ENCODE peak calls at places on chromosomes 11 and 22, in ten cellular contexts. A is pancreas, O is AG04449, L is esophagus squamous epithelium, C is MCF 10A, B is H1, S is GM23338, J is AG09319, X is left ventricle myocardium inferior, F is neural progenitor cell. P is an unnamed sample.

GRCh38 chr11:113398669-113399430 is 11.3 kb downstream of the ANKK1 start:
- DNase-seq in A (no peak), O (no peak), L (no peak), C (no peak), B (no peak), S (no peak), J (no peak), X (no peak), F (no peak), P (no peak)

GRCh38 chr22:18983120-18983651 is 47.1 kb upstream of the PRODH start:
- DNase-seq in A (no peak), O (no peak), L (no peak), C (no peak), B (no peak), S (no peak), J (no peak), X (no peak), F (no peak), P (no peak)

GRCh38 chr11:74288161-74288560 is 23.3 kb downstream of the P4HA3 start:
- DNase-seq in A (no peak), O (peak), L (no peak), C (peak), B (no peak), S (no peak), J (peak), X (no peak), F (no peak), P (no peak)

GRCh38 chr11:14518820-14519219 is 1.4 kb downstream of the PSMA1 start:
- DNase-seq in A (no peak), O (no peak), L (no peak), C (no peak), B (no peak), S (no peak), J (no peak), X (no peak), F (no peak), P (no peak)

GRCh38 chr11:8265681-8266241 is 2.1 kb upstream of the LMO1 start:
- DNase-seq in A (no peak), O (no peak), L (no peak), C (no peak), B (no peak), S (peak), J (no peak), X (no peak), F (peak), P (no peak)

GRCh38 chr11:103396237-103396636 is 287.0 kb downstream of the DYNC2H1 start:
- DNase-seq in A (no peak), O (no peak), L (no peak), C (no peak), B (no peak), S (no peak), J (no peak), X (no peak), F (no peak), P (no peak)

GRCh38 chr22:37026325-37026724 is 6.8 kb downstream of the MPST start:
- DNase-seq in A (no peak), O (no peak), L (no peak), C (no peak), B (no peak), S (no peak), J (no peak), X (peak), F (no peak), P (no peak)

GRCh38 chr22:19473578-19473977 is 5.4 kb downstream of the UFD1 start:
- DNase-seq in A (no peak), O (no peak), L (no peak), C (peak), B (no peak), S (no peak), J (no peak), X (no peak), F (no peak), P (no peak)

GRCh38 chr22:45977551-45978274 is 751 bp upstream of the WNT7B start:
- DNase-seq in A (no peak), O (no peak), L (no peak), C (peak), B (no peak), S (peak), J (no peak), X (no peak), F (peak), P (no peak)

GRCh38 chr22:48488611-48489456 is 1338.8 kb downstream of the BRD1 start:
- DNase-seq in A (no peak), O (no peak), L (no peak), C (no peak), B (no peak), S (peak), J (no peak), X (no peak), F (peak), P (no peak)

GRCh38 chr22:35318346-35319215 is 18.9 kb downstream of the TOM1 start:
- DNase-seq in A (no peak), O (no peak), L (no peak), C (no peak), B (no peak), S (no peak), J (no peak), X (no peak), F (no peak), P (no peak)

GRCh38 chr22:39283312-39284141 is 35.9 kb downstream of the RPL3 start:
- DNase-seq in A (no peak), O (no peak), L (no peak), C (no peak), B (no peak), S (no peak), J (no peak), X (peak), F (no peak), P (no peak)

GRCh38 chr11:101848262-101848661 is 66.5 kb upstream of the CEP126 start:
- DNase-seq in A (no peak), O (no peak), L (no peak), C (peak), B (no peak), S (peak), J (no peak), X (no peak), F (peak), P (no peak)

GRCh38 chr11:63705526-63705925 is 24.2 kb downstream of the RTN3 start:
- DNase-seq in A (no peak), O (no peak), L (no peak), C (no peak), B (no peak), S (no peak), J (no peak), X (no peak), F (no peak), P (no peak)

GRCh38 chr11:87462171-87462570 is 424.4 kb downstream of the TMEM135 start:
- DNase-seq in A (no peak), O (no peak), L (no peak), C (no peak), B (no peak), S (no peak), J (no peak), X (no peak), F (no peak), P (no peak)

GRCh38 chr11:133078012-133078411 is 454.3 kb downstream of the OPCML start:
- DNase-seq in A (no peak), O (no peak), L (no peak), C (no peak), B (no peak), S (no peak), J (no peak), X (no peak), F (no peak), P (no peak)

GRCh38 chr22:24059121-24059520 is 48.0 kb downstream of the CABIN1 start:
- DNase-seq in A (no peak), O (peak), L (no peak), C (peak), B (no peak), S (no peak), J (peak), X (no peak), F (no peak), P (no peak)

GRCh38 chr11:1048375-1049070 is 12.0 kb upstream of the MUC6 start:
- DNase-seq in A (no peak), O (no peak), L (no peak), C (no peak), B (no peak), S (peak), J (no peak), X (no peak), F (no peak), P (no peak)

GRCh38 chr11:9719949-9720646 is 56.2 kb downstream of the SWAP70 start:
- DNase-seq in A (no peak), O (no peak), L (no peak), C (no peak), B (no peak), S (no peak), J (no peak), X (no peak), F (no peak), P (no peak)

GRCh38 chr22:46587067-46587471 is 33.1 kb upstream of the GRAMD4 start:
- DNase-seq in A (no peak), O (no peak), L (no peak), C (no peak), B (no peak), S (no peak), J (no peak), X (no peak), F (no peak), P (no peak)

GRCh38 chr22:49352361-49353169 is 475.1 kb downstream of the BRD1 start:
- DNase-seq in A (no peak), O (no peak), L (no peak), C (no peak), B (no peak), S (no peak), J (no peak), X (no peak), F (no peak), P (no peak)

GRCh38 chr11:6219359-6219758 is 14.0 kb downstream of the C11orf42 start:
- DNase-seq in A (no peak), O (peak), L (no peak), C (peak), B (no peak), S (no peak), J (peak), X (no peak), F (no peak), P (no peak)

GRCh38 chr11:131893988-131894387 is 523.6 kb downstream of the NTM start:
- DNase-seq in A (no peak), O (no peak), L (no peak), C (no peak), B (no peak), S (no peak), J (no peak), X (no peak), F (no peak), P (no peak)

GRCh38 chr11:62370743-62371440 is 33.6 kb downstream of the ASRGL1 start:
- DNase-seq in A (no peak), O (no peak), L (no peak), C (no peak), B (no peak), S (peak), J (no peak), X (no peak), F (no peak), P (no peak)

GRCh38 chr11:102341844-102342318 is 5.1 kb upstream of the BIRC2 start:
- DNase-seq in A (peak), O (peak), L (no peak), C (peak), B (no peak), S (peak), J (peak), X (peak), F (peak), P (no peak)

GRCh38 chr22:48700180-48700565 is 1127.5 kb downstream of the BRD1 start:
- DNase-seq in A (no peak), O (no peak), L (no peak), C (no peak), B (no peak), S (no peak), J (no peak), X (no peak), F (no peak), P (no peak)

GRCh38 chr22:42356547-42356946 is 75.7 kb downstream of the NFAM1 start:
- DNase-seq in A (no peak), O (no peak), L (no peak), C (no peak), B (no peak), S (no peak), J (no peak), X (no peak), F (no peak), P (no peak)

GRCh38 chr22:22196018-22196533 is 48.5 kb upstream of the VPREB1 start:
- DNase-seq in A (no peak), O (no peak), L (no peak), C (no peak), B (no peak), S (no peak), J (no peak), X (no peak), F (no peak), P (no peak)

GRCh38 chr11:70072471-70073187 is 5.5 kb upstream of the ANO1 start:
- DNase-seq in A (no peak), O (no peak), L (no peak), C (no peak), B (no peak), S (peak), J (no peak), X (no peak), F (no peak), P (no peak)

GRCh38 chr11:2090172-2091111 is 48.7 kb downstream of the IGF2 start:
- DNase-seq in A (no peak), O (no peak), L (no peak), C (no peak), B (no peak), S (no peak), J (no peak), X (no peak), F (no peak), P (no peak)

GRCh38 chr11:12075822-12076821 is 34.3 kb upstream of the MICAL2 start:
- DNase-seq in A (no peak), O (peak), L (no peak), C (peak), B (no peak), S (no peak), J (peak), X (no peak), F (no peak), P (no peak)

GRCh38 chr11:134288486-134288885 is 12.3 kb downstream of the GLB1L3 start:
- DNase-seq in A (no peak), O (no peak), L (no peak), C (no peak), B (no peak), S (no peak), J (no peak), X (no peak), F (no peak), P (no peak)

GRCh38 chr22:42315392-42315756 is 44.9 kb upstream of the TCF20 start:
- DNase-seq in A (no peak), O (no peak), L (no peak), C (no peak), B (no peak), S (no peak), J (no peak), X (no peak), F (no peak), P (no peak)

GRCh38 chr11:19557720-19558140 is 154.9 kb upstream of the NAV2 start:
- DNase-seq in A (peak), O (no peak), L (no peak), C (peak), B (peak), S (peak), J (no peak), X (peak), F (peak), P (peak)

GRCh38 chr11:19558189-19558986 is 154.2 kb upstream of the NAV2 start:
- DNase-seq in A (no peak), O (no peak), L (no peak), C (no peak), B (no peak), S (no peak), J (no peak), X (no peak), F (no peak), P (no peak)

GRCh38 chr11:19555266-19555665 is 157.4 kb upstream of the NAV2 start:
- DNase-seq in A (no peak), O (no peak), L (no peak), C (no peak), B (no peak), S (no peak), J (no peak), X (no peak), F (no peak), P (no peak)

GRCh38 chr11:19559746-19560145 is 152.9 kb upstream of the NAV2 start:
- DNase-seq in A (no peak), O (no peak), L (no peak), C (no peak), B (no peak), S (peak), J (no peak), X (no peak), F (no peak), P (no peak)

GRCh38 chr11:19557185-19557584 is 155.5 kb upstream of the NAV2 start:
- DNase-seq in A (no peak), O (no peak), L (no peak), C (no peak), B (no peak), S (no peak), J (no peak), X (no peak), F (no peak), P (no peak)
- TF ChIP-seq CTCF in A (no peak), O (no peak), L (no peak), C (no peak), B (no peak), S (no peak), J (no peak), X (no peak), F (no peak), P (no peak)

GRCh38 chr11:46918087-46918751 is at the start of gene LRP4:
- DNase-seq in A (peak), O (no peak), L (no peak), C (no peak), B (no peak), S (peak), J (no peak), X (peak), F (peak), P (no peak)
- TF ChIP-seq CTCF in A (no peak), O (no peak), L (no peak), C (no peak), B (no peak), S (no peak), J (no peak), X (peak), F (no peak), P (no peak)

DNA sequence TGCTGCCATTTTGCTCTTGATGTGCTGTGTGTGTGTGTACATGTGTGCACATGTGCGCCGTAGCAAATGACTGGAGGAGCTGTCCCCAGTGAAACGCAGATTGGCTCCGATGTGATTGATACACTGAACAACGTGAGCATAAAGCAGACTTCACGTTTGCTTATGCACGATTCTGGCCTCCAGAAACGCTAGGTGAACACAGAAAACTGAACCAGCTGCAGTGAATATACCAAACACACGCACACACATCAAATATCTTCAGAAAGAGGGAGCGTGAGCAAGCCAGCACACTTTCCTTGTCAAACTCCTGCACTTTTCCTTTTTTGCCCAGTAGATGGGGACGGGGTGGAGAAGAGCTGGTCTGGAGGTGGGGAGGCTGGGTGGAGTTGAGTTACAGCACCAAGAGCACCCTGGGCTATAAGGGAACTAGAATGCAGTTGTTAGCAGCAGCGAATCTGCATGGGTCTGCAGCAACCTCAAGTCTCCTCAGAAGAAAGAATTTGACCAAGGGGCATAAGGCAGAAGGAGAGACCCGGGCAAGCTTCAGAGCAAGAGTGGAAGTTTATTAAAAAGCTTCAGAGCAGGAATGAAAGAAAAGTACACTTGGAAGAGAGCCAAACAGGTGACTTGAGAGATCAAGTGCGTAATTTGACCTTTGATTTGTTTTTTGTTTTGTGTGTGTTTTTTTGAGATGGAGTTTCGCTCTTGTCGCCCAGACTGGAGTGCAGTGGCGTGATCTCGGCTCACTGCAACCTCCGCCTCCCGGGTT is 77.8 kb upstream of the CADM1 start:
- DNase-seq in A (no peak), O (no peak), L (no peak), C (no peak), B (peak), S (peak), J (no peak), X (no peak), F (peak), P (no peak)
- TF ChIP-seq CTCF in A (no peak), O (no peak), L (no peak), C (no peak), B (peak), S (peak), J (no peak), X (no peak), F (no peak), P (peak)

GRCh38 chr11:58902881-58903280 is 36.4 kb upstream of the GLYATL1 start:
- DNase-seq in A (no peak), O (no peak), L (no peak), C (no peak), B (no peak), S (no peak), J (no peak), X (no peak), F (no peak), P (no peak)

GRCh38 chr11:58907780-58908179 is 31.5 kb upstream of the GLYATL1 start:
- DNase-seq in A (no peak), O (no peak), L (no peak), C (no peak), B (no peak), S (no peak), J (no peak), X (no peak), F (no peak), P (no peak)

GRCh38 chr11:58905141-58905715 is 34.1 kb upstream of the GLYATL1 start:
- DNase-seq in A (no peak), O (no peak), L (no peak), C (peak), B (no peak), S (peak), J (no peak), X (peak), F (peak), P (peak)

GRCh38 chr11:58900479-58901420 is 38.5 kb upstream of the GLYATL1 start:
- DNase-seq in A (peak), O (no peak), L (no peak), C (peak), B (peak), S (peak), J (peak), X (peak), F (peak), P (no peak)

GRCh38 chr11:58905716-58906547 is 33.4 kb upstream of the GLYATL1 start:
- DNase-seq in A (peak), O (peak), L (no peak), C (peak), B (peak), S (peak), J (peak), X (peak), F (peak), P (peak)
- TF ChIP-seq CTCF in A (no peak), O (peak), L (peak), C (peak), B (peak), S (peak), J (peak), X (peak), F (peak), P (no peak)

GRCh38 chr11:27233654-27234042 is 129.4 kb downstream of the CCDC34 start:
- DNase-seq in A (no peak), O (no peak), L (no peak), C (no peak), B (no peak), S (no peak), J (no peak), X (no peak), F (no peak), P (no peak)

GRCh38 chr11:27234961-27235360 is 128.1 kb downstream of the CCDC34 start:
- DNase-seq in A (no peak), O (no peak), L (no peak), C (no peak), B (no peak), S (no peak), J (no peak), X (no peak), F (no peak), P (no peak)

GRCh38 chr11:27237641-27238040 is 125.4 kb downstream of the CCDC34 start:
- DNase-seq in A (no peak), O (no peak), L (no peak), C (no peak), B (no peak), S (no peak), J (no peak), X (no peak), F (no peak), P (no peak)

GRCh38 chr11:27231519-27231918 is 131.5 kb downstream of the CCDC34 start:
- DNase-seq in A (no peak), O (no peak), L (no peak), C (no peak), B (no peak), S (no peak), J (no peak), X (no peak), F (peak), P (no peak)

DNA sequence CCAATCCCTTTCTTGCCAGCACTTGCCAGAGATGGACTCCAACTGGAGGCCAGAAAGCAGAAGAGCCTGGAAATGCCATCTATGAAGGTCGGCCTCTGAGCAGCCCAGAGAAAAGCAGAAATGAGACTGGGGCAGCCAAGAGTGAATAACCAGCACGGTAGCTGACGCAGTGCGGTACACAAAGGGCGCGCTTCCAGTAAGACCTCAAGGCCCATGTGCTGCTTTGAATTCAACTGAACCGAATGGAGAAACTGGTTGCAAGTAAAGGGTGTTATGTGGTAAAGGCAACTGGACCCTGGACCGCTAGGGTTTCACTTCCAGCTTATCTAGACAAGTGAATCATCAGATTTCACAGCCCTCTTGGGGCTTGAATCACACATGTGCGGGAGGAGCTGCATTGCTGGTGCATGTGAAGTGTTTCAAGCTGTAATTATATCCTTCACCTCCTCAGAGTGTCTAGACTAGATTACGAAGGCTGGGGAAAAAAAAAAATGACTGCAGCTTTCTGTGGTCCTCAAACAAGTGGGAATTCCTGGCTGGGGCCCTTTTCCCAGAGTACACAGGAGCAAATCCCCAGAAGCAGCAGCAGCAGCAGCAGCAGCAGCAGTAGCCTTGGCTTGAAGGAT is 128.9 kb downstream of the CCDC34 start:
- DNase-seq in A (no peak), O (peak), L (no peak), C (peak), B (no peak), S (no peak), J (peak), X (peak), F (peak), P (no peak)
- TF ChIP-seq CTCF in A (no peak), O (no peak), L (no peak), C (no peak), B (no peak), S (no peak), J (no peak), X (no peak), F (no peak), P (no peak)